ENCODE peak calls at places on chromosomes 12 and 14, in four cellular contexts. A, H, D and Y are unnamed samples.

GRCh38 chr12:23666866-23667265 is 282.6 kb downstream of the SOX5 start:
- DNase-seq in D (no peak), A (no peak), H (no peak), Y (peak)

GRCh38 chr12:50550530-50551223 is 45.9 kb downstream of the DIP2B start:
- DNase-seq in D (peak), A (no peak), H (peak), Y (no peak)

GRCh38 chr12:101793401-101793800 is 37.4 kb downstream of the GNPTAB start:
- DNase-seq in H (no peak), A (no peak), D (peak), Y (no peak)

GRCh38 chr14:61177279-61178225 is 103.6 kb downstream of the TMEM30B start:
- DNase-seq in H (no peak), A (no peak), D (no peak), Y (peak)

GRCh38 chr12:50572760-50573159 is 68.0 kb downstream of the DIP2B start:
- DNase-seq in D (no peak), A (no peak), H (no peak), Y (no peak)

GRCh38 chr12:29756741-29757390 is 26.9 kb downstream of the TMTC1 start:
- DNase-seq in D (no peak), A (no peak), H (no peak), Y (no peak)

GRCh38 chr14:36976571-36977023 is 195.8 kb downstream of the SLC25A21 start:
- DNase-seq in H (no peak), A (no peak), D (peak), Y (no peak)

GRCh38 chr12:65649126-65649525 is 175.2 kb upstream of the HMGA2 start:
- DNase-seq in H (peak), A (no peak), D (no peak), Y (no peak)

GRCh38 chr14:24136684-24137528 is 912 bp downstream of the PSME1 start:
- DNase-seq in H (no peak), A (no peak), D (no peak), Y (peak)

GRCh38 chr12:120991965-120992364 is 13.6 kb downstream of the HNF1A start:
- DNase-seq in A (no peak), H (no peak), D (no peak), Y (no peak)

GRCh38 chr14:92421756-92422155 is 91.8 kb upstream of the RIN3 start:
- DNase-seq in H (no peak), D (no peak), A (no peak), Y (no peak)

GRCh38 chr14:76948213-76948947 is 80.1 kb downstream of the IRF2BPL start:
- DNase-seq in D (no peak), H (no peak), A (no peak), Y (no peak)

GRCh38 chr12:5210179-5210917 is 166.7 kb downstream of the KCNA5 start:
- DNase-seq in A (no peak), D (no peak), H (no peak), Y (no peak)

GRCh38 chr14:79670811-79671210 is 540.5 kb downstream of the DIO2 start:
- DNase-seq in A (no peak), D (no peak), H (no peak), Y (no peak)

GRCh38 chr12:102960766-102961487 is 3.5 kb downstream of the ASCL1 start:
- DNase-seq in D (no peak), A (no peak), H (no peak), Y (no peak)

GRCh38 chr12:130932061-130932650 is 21.6 kb upstream of the ADGRD1 start:
- DNase-seq in H (no peak), D (no peak), A (no peak), Y (no peak)

DNA sequence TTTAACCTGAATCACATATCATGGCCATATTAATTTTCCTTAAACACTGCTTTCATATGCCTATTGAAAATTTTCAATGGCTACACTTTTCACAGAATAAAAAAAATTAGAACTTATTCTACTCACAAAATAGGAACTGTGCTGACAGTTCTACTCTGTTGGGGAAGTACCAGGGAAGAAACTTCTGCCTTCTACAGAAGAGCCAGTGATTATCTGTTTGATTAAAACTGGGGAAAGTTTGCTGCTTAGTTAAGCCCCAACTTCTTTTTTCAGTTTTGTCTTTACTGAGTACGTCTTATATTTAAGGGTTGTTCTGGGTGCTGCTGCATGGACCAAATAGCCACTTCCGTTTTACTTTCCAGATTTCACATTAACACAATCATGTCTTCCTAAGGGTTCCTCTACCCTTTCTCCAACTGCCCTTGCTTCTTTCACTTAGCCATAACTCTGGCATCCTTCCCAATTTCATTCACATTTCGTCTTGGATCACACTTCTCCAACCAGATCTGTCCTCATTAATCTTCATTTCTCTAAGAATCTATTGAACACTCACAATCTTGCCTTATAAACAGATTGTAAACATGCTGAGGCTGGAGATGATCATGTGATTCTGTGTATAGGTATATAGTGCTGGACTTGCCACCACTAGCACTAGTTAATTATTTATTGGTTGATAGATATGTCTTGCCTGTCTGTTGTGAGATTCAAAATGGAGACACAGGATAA is 1.9 kb upstream of the SEL1L start:
- DNase-seq in A (no peak), H (no peak), D (no peak), Y (no peak)
- H3K27ac ChIP-seq in A (peak), H (no peak), D (no peak), Y (no peak)

DNA sequence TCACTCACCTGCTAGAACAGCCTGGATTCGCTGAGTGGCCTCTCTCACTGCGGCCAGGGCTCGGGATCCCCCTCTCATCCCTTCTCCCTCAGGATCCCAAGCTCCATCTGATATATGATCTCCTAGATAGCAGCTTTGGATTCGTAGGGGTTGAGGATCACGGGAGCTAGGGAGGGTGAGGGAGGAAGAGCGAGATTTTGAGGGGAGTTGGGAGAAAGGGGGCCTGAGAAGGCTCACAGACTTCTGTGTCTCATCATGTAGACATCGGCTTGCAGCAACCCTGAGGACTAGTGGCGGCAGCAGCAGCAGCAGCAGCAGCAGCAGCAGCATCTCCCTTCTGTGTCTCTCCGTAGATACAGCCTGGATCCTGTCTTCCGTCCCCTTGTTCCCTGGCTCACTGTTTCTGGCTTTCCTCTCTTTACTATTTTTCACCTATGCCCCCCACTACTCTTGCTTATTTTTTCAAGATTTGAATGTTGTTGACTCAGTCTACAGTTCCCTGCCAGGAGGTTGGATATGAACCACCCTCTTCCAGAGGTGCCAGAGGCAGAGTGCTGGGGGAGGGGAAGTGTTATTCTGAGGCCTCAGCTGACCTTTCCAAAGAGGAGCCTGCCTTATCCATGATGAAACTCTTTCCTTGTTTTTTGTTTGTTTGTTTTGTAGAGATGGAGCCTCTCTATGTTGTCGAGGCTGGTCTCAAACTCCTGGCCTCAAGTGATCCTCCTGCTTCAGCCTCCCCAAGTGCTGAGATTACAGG is at the start of gene CIROP:
- DNase-seq in A (no peak), D (peak), H (no peak), Y (no peak)
- H3K4me3 ChIP-seq in A (no peak), D (no peak), H (no peak), Y (no peak)

DNA sequence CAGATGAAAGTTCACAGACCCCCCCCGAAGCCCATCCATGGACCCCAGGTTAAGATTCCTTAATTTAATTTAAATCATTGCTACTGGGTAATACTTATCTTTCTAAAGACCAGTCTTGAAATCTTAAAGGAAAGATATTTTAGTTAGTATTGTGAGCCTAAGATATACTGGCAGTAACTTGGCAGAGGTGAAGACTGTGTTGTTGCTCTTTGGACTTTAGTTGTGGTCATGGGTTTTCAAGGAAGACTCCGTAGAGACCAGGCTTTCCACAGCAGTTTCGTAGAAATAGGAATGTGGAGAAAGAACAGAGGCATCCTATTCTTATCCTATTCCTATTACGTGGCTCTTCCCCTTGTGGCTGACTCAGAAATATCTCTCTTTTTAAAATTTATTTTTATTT is 98.9 kb downstream of the SCN8A start:
- DNase-seq in D (no peak), H (no peak), A (no peak), Y (no peak)
- H3K27ac ChIP-seq in D (no peak), H (no peak), A (no peak), Y (no peak)

DNA sequence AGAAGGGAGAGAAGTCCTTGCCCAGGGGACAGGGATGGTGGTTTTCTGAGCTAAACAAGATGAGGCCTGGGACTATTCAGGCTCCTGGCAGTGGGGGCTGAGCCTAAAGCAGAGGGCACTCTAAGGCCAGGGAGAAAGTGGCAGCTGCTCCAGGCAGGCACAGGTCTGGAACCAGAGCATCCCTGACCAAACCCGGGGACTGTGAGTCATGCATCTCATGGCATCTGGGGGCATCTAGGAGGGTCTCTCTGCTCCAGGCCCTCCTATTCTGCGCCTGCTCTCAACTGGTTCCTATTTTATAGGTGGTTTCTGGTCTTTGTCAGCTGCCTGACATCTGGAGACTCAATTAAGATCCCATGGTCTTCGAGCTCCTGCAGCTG is 11.6 kb downstream of the KRT7 start:
- DNase-seq in A (peak), H (no peak), D (no peak), Y (no peak)
- H3K4me3 ChIP-seq in A (no peak), H (no peak), D (no peak), Y (no peak)

DNA sequence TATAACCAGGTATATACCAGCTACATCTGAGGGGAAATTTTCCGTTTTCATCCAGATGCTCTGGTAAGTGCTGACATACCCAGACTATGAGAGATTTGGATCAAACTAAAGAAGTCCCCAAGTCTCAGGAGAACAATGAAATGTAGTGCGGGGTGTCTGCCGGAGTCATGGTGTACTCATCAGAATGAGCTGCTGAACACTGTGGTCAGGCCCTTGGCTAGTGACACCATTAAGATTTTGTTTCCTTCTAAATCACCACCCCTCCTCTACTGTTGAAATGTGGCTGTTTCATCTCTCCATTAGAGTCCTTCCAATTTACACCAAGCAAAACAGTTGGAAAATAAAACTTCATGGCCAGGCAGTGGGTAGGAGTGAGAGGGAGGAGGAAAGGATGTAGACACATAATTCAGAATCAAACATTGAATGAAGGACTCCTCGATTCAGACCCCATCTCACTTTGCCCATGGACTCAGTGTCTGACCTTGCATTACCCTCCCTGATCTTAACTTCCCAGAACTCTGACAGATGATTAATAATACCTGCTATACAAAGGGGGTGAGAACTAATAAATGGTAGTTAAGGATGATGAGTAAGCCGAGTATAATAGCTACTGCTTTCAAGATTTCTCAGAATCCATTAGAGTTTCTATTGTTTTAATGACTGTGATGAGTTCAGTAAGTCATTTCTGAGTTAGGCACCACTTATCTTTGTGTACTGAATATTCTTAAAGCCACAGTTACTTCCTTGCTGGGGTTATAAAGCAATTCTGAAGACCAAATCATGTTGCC is 127.4 kb downstream of the CRADD start:
- DNase-seq in A (no peak), D (no peak), H (no peak), Y (no peak)
- H3K27ac ChIP-seq in A (peak), D (no peak), H (peak), Y (no peak)

GRCh38 chr14:55026441-55026792 is 482 bp downstream of the WDHD1 start:
- DNase-seq in A (no peak), D (no peak), H (no peak), Y (no peak)

GRCh38 chr14:55026793-55027560 is at the start of the genes SOCS4 and WDHD1:
- DNase-seq in D (peak), H (peak), A (peak), Y (peak)

GRCh38 chr14:55025948-55026347 is 951 bp downstream of the WDHD1 start:
- DNase-seq in H (no peak), D (no peak), A (no peak), Y (no peak)

GRCh38 chr14:55028066-55028465 is 1.0 kb downstream of the SOCS4 start:
- DNase-seq in D (no peak), A (no peak), H (no peak), Y (no peak)

DNA sequence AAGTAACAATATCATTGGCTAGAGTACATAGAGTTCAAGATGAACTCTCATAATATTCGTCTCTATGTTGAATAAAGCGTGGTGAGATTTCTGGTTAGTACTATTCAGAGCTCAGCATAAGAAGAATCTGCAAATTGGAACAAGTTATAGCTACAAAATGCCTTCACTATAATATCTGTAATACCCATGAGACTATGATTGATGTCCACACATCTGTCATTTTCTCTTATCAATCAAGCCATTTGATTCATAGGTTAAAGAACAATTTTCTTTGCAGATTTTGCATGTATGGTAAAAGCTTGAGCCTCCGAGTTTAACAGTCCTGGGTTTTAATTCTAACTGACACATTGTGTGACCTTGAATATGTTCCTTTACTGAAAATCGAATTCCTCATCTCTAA is 1.4 kb downstream of the SOCS4 start:
- DNase-seq in A (no peak), H (no peak), D (no peak), Y (no peak)
- H3K4me3 ChIP-seq in A (peak), H (no peak), D (peak), Y (peak)

DNA sequence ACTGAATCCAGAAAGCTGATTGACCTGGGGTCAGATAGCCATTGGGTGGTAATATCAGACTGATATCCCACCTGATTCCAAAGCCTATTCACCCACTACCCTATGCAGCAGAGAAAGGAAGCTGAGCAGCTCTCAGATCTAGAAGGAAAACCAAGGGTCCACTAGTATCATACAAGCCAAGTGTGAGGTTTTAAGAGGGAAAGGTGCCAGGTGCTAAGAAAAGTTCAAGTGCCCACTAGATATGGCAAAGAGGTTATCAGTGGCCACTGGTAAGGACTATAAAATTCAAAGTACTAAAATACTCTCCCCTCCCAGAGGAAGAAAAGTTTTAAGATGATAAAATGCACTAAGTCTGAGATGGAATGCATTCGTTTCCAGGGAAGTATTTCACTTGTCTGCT is 85.6 kb downstream of the PPM1H start:
- DNase-seq in A (no peak), H (no peak), D (no peak), Y (no peak)
- H3K27ac ChIP-seq in A (no peak), H (no peak), D (no peak), Y (no peak)